ENCODE peak calls at places on chromosome 19, in six cellular contexts. H is HCT116, U is K562, G is SK-N-SH, N is GM12878, F is HepG2. I is an unnamed sample.

GRCh38 chr19:52398091-52398461 is 427 bp downstream of the ZNF528 start:
- DNase-seq in H (no peak), U (peak; percentile 16), G (peak; percentile 64), N (no peak), F (peak; percentile 6), I (peak; percentile 36)

GRCh38 chr19:16117594-16118033 is 5.9 kb downstream of the RAB8A start:
- DNase-seq in H (no peak), U (no peak), G (no peak), N (no peak), F (no peak), I (no peak)

GRCh38 chr19:16601378-16602052 is 26.5 kb downstream of the MED26 start:
- DNase-seq in H (no peak), U (no peak), G (no peak), N (no peak), F (no peak), I (no peak)

GRCh38 chr19:17633700-17634099 is 54.5 kb downstream of the UNC13A start:
- DNase-seq in H (no peak), U (no peak), G (no peak), N (no peak), F (no peak), I (no peak)

GRCh38 chr19:2274937-2275535 is 6.9 kb downstream of the PEAK3 start:
- DNase-seq in H (no peak), U (peak; percentile 59), G (peak; percentile 89), N (no peak), F (peak; percentile 73), I (peak; percentile 65)

GRCh38 chr19:47761566-47761965 is 16.2 kb downstream of the NOP53 start:
- DNase-seq in H (no peak), U (no peak), G (no peak), N (no peak), F (no peak), I (no peak)

GRCh38 chr19:55156202-55157063 is 1.1 kb downstream of the TNNI3 start:
- DNase-seq in H (peak; percentile 89), U (peak; percentile 93), G (peak; percentile 92), N (no peak), F (peak; percentile 64), I (peak; percentile 91)

GRCh38 chr19:16661480-16662034 is 618 bp downstream of the TMEM38A start:
- DNase-seq in H (no peak), U (peak; percentile 26), G (peak; percentile 36), N (no peak), F (no peak), I (no peak)

GRCh38 chr19:49533551-49534488 is 6.0 kb downstream of the RCN3 start:
- DNase-seq in H (no peak), U (peak; percentile 86), G (peak; percentile 93), N (peak; percentile 19), F (no peak), I (peak; percentile 65)

GRCh38 chr19:38506723-38507550 is 73.4 kb downstream of the RYR1 start:
- DNase-seq in H (peak; percentile 95), U (peak; percentile 100), G (peak; percentile 99), N (peak; percentile 63), F (peak; percentile 47), I (peak; percentile 97)

GRCh38 chr19:954672-955494 is 29.0 kb downstream of the ARID3A start:
- DNase-seq in H (no peak), U (peak; percentile 79), G (no peak), N (peak; percentile 70), F (no peak), I (no peak)

GRCh38 chr19:35882074-35882832 is 13.9 kb downstream of the APLP1 start:
- DNase-seq in H (peak; percentile 67), U (peak; percentile 46), G (peak; percentile 79), N (peak; percentile 33), F (peak; percentile 64), I (peak; percentile 80)

GRCh38 chr19:32702010-32702409 is 10.4 kb downstream of the NUDT19 start:
- DNase-seq in H (no peak), U (no peak), G (no peak), N (no peak), F (peak; percentile 62), I (peak; percentile 71)

GRCh38 chr19:22806418-22806817 is 22.5 kb upstream of the ZNF99 start:
- DNase-seq in H (no peak), U (no peak), G (no peak), N (no peak), F (no peak), I (no peak)

GRCh38 chr19:29612121-29612520 is 6.0 kb downstream of the POP4 start:
- DNase-seq in H (no peak), U (no peak), G (no peak), N (no peak), F (no peak), I (no peak)

GRCh38 chr19:913080-913748 is at the start of gene R3HDM4:
- DNase-seq in H (no peak), U (peak; percentile 69), G (peak; percentile 96), N (no peak), F (no peak), I (peak; percentile 66)

GRCh38 chr19:13864223-13864512 is 12.8 kb upstream of the NANOS3 start:
- DNase-seq in H (no peak), U (no peak), G (no peak), N (no peak), F (no peak), I (no peak)

GRCh38 chr19:13864513-13865242 is 12.3 kb upstream of the NANOS3 start:
- DNase-seq in H (no peak), U (no peak), G (peak; percentile 85), N (no peak), F (no peak), I (no peak)

GRCh38 chr19:13865243-13865577 is 11.7 kb upstream of the NANOS3 start:
- DNase-seq in H (no peak), U (peak; percentile 44), G (no peak), N (no peak), F (no peak), I (no peak)

GRCh38 chr19:13866463-13867046 is 10.4 kb upstream of the NANOS3 start:
- DNase-seq in H (no peak), U (no peak), G (no peak), N (no peak), F (no peak), I (no peak)

GRCh38 chr19:13865578-13866462 is 11.1 kb upstream of the NANOS3 start:
- DNase-seq in H (no peak), U (no peak), G (peak; percentile 81), N (no peak), F (no peak), I (no peak)
- TF ChIP-seq JUND in H (no peak), U (no peak), G (no peak), N (no peak), F (no peak), I (no peak)

DNA sequence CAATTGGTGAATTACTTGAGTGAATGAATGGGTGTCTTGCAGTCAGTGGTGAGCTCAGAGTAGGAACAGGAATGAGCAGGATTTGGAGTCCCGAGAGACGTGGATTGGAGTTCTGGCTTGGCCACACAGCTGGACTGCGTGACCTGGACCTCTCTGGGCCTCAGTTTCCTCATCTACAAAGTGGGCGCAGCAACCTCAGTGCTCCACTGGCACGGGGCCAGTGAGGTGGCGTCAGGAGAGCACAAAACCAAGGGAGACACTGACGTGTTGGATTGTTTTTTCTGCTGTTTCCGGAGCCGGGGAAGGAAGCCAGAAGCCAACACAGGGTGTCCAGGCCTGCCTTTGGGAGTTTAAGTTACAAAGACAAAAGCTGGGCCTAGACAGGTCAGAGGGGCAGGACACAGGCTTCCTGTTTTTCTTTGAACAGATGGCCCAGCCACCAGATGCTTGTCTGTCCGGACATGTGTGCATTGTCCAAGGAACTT is 6.5 kb upstream of the DOCK6 start:
- DNase-seq in H (no peak), U (peak; percentile 43), G (peak; percentile 75), N (no peak), F (peak; percentile 60), I (no peak)
- TF ChIP-seq JUND in H (no peak), U (peak; percentile 16), G (no peak), N (no peak), F (no peak), I (no peak)

DNA sequence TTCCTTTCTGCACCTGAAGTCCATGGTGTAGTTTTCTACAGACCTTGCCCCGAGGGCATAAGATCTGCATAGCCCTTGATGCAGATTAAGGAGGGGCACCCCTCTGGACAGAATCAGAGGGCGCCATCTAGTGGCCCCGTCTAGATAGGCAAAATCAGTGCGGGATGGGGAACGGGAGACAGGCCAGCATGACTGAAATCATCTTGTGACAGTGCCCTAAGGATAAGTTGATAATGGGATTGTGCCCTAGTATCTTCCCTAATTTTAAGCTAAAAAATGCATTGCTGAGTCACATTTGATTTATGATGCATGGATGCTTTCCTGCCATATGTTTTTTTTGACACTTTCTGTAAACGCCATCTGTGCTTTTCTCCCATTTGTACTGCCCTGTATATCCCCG is 19.1 kb upstream of the GPI start:
- DNase-seq in H (peak; percentile 61), U (peak; percentile 90), G (peak; percentile 86), N (no peak), F (peak; percentile 63), I (peak; percentile 53)
- TF ChIP-seq JUND in H (no peak), U (no peak), G (no peak), N (no peak), F (no peak), I (no peak)

GRCh38 chr19:19489804-19490204 is 25.5 kb downstream of the TSSK6 start:
- DNase-seq in H (no peak), U (no peak), G (no peak), N (no peak), F (no peak), I (no peak)

GRCh38 chr19:19491321-19492025 is 23.9 kb downstream of the TSSK6 start:
- DNase-seq in H (no peak), U (no peak), G (no peak), N (no peak), F (no peak), I (no peak)

GRCh38 chr19:19488875-19489690 is 26.3 kb downstream of the TSSK6 start:
- DNase-seq in H (peak; percentile 89), U (peak; percentile 85), G (peak; percentile 82), N (peak; percentile 73), F (peak; percentile 60), I (peak; percentile 76)

GRCh38 chr19:19492026-19492610 is 23.2 kb downstream of the TSSK6 start:
- DNase-seq in H (no peak), U (no peak), G (no peak), N (no peak), F (no peak), I (no peak)

DNA sequence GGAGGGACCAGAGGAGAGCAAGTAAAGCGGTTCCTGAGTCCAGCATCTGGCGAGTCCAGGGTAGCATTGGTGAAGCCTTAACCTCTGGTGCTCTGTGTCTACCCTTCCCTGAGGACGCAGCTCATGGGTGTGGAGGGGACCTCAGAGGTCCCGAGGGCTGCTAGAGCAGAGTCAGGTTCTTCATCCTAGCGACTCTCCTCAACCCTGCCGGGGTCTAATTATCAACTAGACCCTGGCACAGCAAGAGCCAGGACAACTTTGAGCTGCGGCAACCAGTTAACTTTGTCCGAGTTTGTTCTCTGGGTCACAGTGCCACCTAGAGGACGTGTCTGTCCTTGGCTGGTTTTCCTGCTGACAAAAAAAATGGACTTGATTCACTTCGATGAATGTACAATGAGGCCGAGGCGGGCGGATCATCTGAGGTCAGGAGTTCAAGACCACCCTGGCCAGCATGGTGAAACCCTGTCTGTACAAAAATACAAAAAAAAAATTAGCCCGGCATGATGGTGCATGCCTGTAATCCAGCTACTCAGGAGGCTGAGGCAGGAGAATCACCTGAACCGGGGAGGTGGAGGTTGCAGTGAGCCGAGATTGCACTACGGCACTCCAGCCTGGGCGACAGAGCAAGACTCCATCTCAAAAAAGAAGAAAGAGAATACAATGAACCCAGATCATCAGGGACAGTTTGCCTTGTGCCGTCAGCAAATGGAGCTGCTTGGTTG is 24.9 kb downstream of the TSSK6 start:
- DNase-seq in H (peak; percentile 56), U (peak; percentile 71), G (peak; percentile 83), N (peak; percentile 51), F (peak; percentile 75), I (peak; percentile 69)
- TF ChIP-seq JUND in H (no peak), U (no peak), G (no peak), N (no peak), F (no peak), I (no peak)

GRCh38 chr19:5126498-5127223 is 157.7 kb downstream of the KDM4B start:
- DNase-seq in H (no peak), U (no peak), G (no peak), N (no peak), F (no peak), I (no peak)
- TF ChIP-seq JUND in H (no peak), U (no peak), G (no peak), N (no peak), F (no peak), I (no peak)